ENCODE peak calls at places on chromosomes 3 and 15, in six cellular contexts. One of them, this sample, is unnamed. For H3K36me3, the result is how much of the 10 kb centered on the place peaks cover.

GRCh38 chr3:58723197-58723596 is 56.6 kb upstream of the FAM3D start:
- DNase-seq in psoas muscle: no peak
- DNase-seq in uterus: no peak
- DNase-seq in astrocyte: no peak
- DNase-seq in H7: no peak
- DNase-seq in mesenchymal stem cell: no peak
- DNase-seq in this sample: no peak

GRCh38 chr3:143170676-143171075 is 51.1 kb downstream of the CHST2 start:
- DNase-seq in mesenchymal stem cell: peak
- DNase-seq in psoas muscle: no peak
- DNase-seq in uterus: no peak
- DNase-seq in H7: no peak
- DNase-seq in astrocyte: peak
- DNase-seq in this sample: no peak

GRCh38 chr15:40016224-40016865 is 22.6 kb downstream of the SRP14 start:
- DNase-seq in H7: no peak
- DNase-seq in mesenchymal stem cell: no peak
- DNase-seq in uterus: no peak
- DNase-seq in psoas muscle: no peak
- DNase-seq in astrocyte: peak
- DNase-seq in this sample: no peak

GRCh38 chr3:183306798-183307671 is 54.0 kb downstream of the B3GNT5 start:
- DNase-seq in mesenchymal stem cell: peak
- DNase-seq in astrocyte: peak
- DNase-seq in H7: no peak
- DNase-seq in psoas muscle: peak
- DNase-seq in uterus: no peak
- DNase-seq in this sample: no peak

GRCh38 chr3:102190340-102190723 is 244.5 kb upstream of the ZPLD1 start:
- DNase-seq in astrocyte: no peak
- DNase-seq in H7: no peak
- DNase-seq in mesenchymal stem cell: no peak
- DNase-seq in uterus: no peak
- DNase-seq in psoas muscle: no peak
- DNase-seq in this sample: peak

GRCh38 chr15:78061963-78062427 is 15.5 kb downstream of the TBC1D2B start:
- DNase-seq in uterus: no peak
- DNase-seq in mesenchymal stem cell: peak
- DNase-seq in astrocyte: peak
- DNase-seq in H7: no peak
- DNase-seq in psoas muscle: no peak
- DNase-seq in this sample: no peak

GRCh38 chr3:44529927-44530326 is 25.1 kb upstream of the ZKSCAN7 start:
- DNase-seq in mesenchymal stem cell: no peak
- DNase-seq in H7: no peak
- DNase-seq in uterus: no peak
- DNase-seq in astrocyte: no peak
- DNase-seq in psoas muscle: no peak
- DNase-seq in this sample: no peak

GRCh38 chr3:28218071-28218916 is 23.1 kb upstream of the CMC1 start:
- DNase-seq in uterus: no peak
- DNase-seq in psoas muscle: no peak
- DNase-seq in astrocyte: no peak
- DNase-seq in mesenchymal stem cell: no peak
- DNase-seq in H7: no peak
- DNase-seq in this sample: no peak

GRCh38 chr15:68783226-68784054 is 37.3 kb downstream of the ANP32A start:
- DNase-seq in psoas muscle: no peak
- DNase-seq in H7: peak
- DNase-seq in astrocyte: no peak
- DNase-seq in uterus: no peak
- DNase-seq in mesenchymal stem cell: peak
- DNase-seq in this sample: no peak

GRCh38 chr3:71407833-71408232 is 175.7 kb downstream of the FOXP1 start:
- DNase-seq in astrocyte: no peak
- DNase-seq in psoas muscle: no peak
- DNase-seq in uterus: no peak
- DNase-seq in mesenchymal stem cell: no peak
- DNase-seq in H7: no peak
- DNase-seq in this sample: no peak

GRCh38 chr15:39579487-39580116 is 1.3 kb upstream of the THBS1 start:
- DNase-seq in H7: peak
- DNase-seq in astrocyte: peak
- DNase-seq in uterus: peak
- DNase-seq in mesenchymal stem cell: peak
- DNase-seq in psoas muscle: peak
- DNase-seq in this sample: peak

GRCh38 chr15:52681441-52681840 is 2.3 kb upstream of the ATOSA start:
- DNase-seq in astrocyte: no peak
- DNase-seq in psoas muscle: no peak
- DNase-seq in H7: no peak
- DNase-seq in mesenchymal stem cell: no peak
- DNase-seq in uterus: no peak
- DNase-seq in this sample: no peak

GRCh38 chr15:82850731-82851130 is 41.3 kb downstream of the WHAMM start:
- DNase-seq in uterus: no peak
- DNase-seq in H7: no peak
- DNase-seq in psoas muscle: no peak
- DNase-seq in astrocyte: no peak
- DNase-seq in mesenchymal stem cell: no peak
- DNase-seq in this sample: no peak

GRCh38 chr15:48888209-48888608 is 10.3 kb downstream of the EID1 start:
- DNase-seq in H7: no peak
- DNase-seq in uterus: no peak
- DNase-seq in mesenchymal stem cell: no peak
- DNase-seq in psoas muscle: no peak
- DNase-seq in astrocyte: no peak
- DNase-seq in this sample: no peak

GRCh38 chr3:133161666-133162065 is 123.5 kb downstream of the TMEM108 start:
- DNase-seq in mesenchymal stem cell: no peak
- DNase-seq in H7: no peak
- DNase-seq in psoas muscle: no peak
- DNase-seq in uterus: no peak
- DNase-seq in astrocyte: no peak
- DNase-seq in this sample: no peak

GRCh38 chr3:177190701-177191100 is 6.6 kb downstream of the TBL1XR1 start:
- DNase-seq in psoas muscle: no peak
- DNase-seq in astrocyte: no peak
- DNase-seq in mesenchymal stem cell: peak
- DNase-seq in H7: no peak
- DNase-seq in uterus: no peak
- DNase-seq in this sample: no peak

GRCh38 chr15:47718474-47719440 is 1.5 kb downstream of the SEMA6D start:
- DNase-seq in uterus: no peak
- DNase-seq in mesenchymal stem cell: peak
- DNase-seq in H7: peak
- DNase-seq in astrocyte: no peak
- DNase-seq in psoas muscle: peak
- DNase-seq in this sample: peak

GRCh38 chr15:62782896-62783295 is 259.7 kb upstream of the TPM1 start:
- DNase-seq in astrocyte: peak
- DNase-seq in mesenchymal stem cell: no peak
- DNase-seq in psoas muscle: no peak
- DNase-seq in uterus: no peak
- DNase-seq in H7: no peak
- DNase-seq in this sample: no peak
- H3K36me3 ChIP-seq in astrocyte: under half
- H3K36me3 ChIP-seq in mesenchymal stem cell: under half
- H3K36me3 ChIP-seq in psoas muscle: under half
- H3K36me3 ChIP-seq in uterus: under half
- H3K36me3 ChIP-seq in H7: under half
- H3K36me3 ChIP-seq in this sample: under half

GRCh38 chr3:32459474-32459873 is 43.2 kb downstream of the CMTM6 start:
- DNase-seq in mesenchymal stem cell: no peak
- DNase-seq in H7: no peak
- DNase-seq in psoas muscle: no peak
- DNase-seq in uterus: no peak
- DNase-seq in astrocyte: no peak
- DNase-seq in this sample: no peak

GRCh38 chr3:32455609-32456428 is 46.8 kb downstream of the CMTM6 start:
- DNase-seq in psoas muscle: no peak
- DNase-seq in H7: no peak
- DNase-seq in mesenchymal stem cell: no peak
- DNase-seq in astrocyte: no peak
- DNase-seq in uterus: no peak
- DNase-seq in this sample: no peak

GRCh38 chr3:32456429-32457130 is 46.1 kb downstream of the CMTM6 start:
- DNase-seq in mesenchymal stem cell: no peak
- DNase-seq in H7: no peak
- DNase-seq in astrocyte: no peak
- DNase-seq in uterus: no peak
- DNase-seq in psoas muscle: no peak
- DNase-seq in this sample: no peak

GRCh38 chr3:32460031-32460749 is 42.5 kb downstream of the CMTM6 start:
- DNase-seq in psoas muscle: no peak
- DNase-seq in mesenchymal stem cell: no peak
- DNase-seq in H7: peak
- DNase-seq in astrocyte: no peak
- DNase-seq in uterus: no peak
- DNase-seq in this sample: no peak

GRCh38 chr3:32457971-32458471 is 44.6 kb downstream of the CMTM6 start:
- DNase-seq in H7: no peak
- DNase-seq in uterus: no peak
- DNase-seq in astrocyte: no peak
- DNase-seq in mesenchymal stem cell: no peak
- DNase-seq in psoas muscle: no peak
- DNase-seq in this sample: no peak
- H3K36me3 ChIP-seq in H7: under half
- H3K36me3 ChIP-seq in uterus: under half
- H3K36me3 ChIP-seq in astrocyte: under half
- H3K36me3 ChIP-seq in mesenchymal stem cell: under half
- H3K36me3 ChIP-seq in psoas muscle: under half
- H3K36me3 ChIP-seq in this sample: under half

GRCh38 chr15:100889359-100890058 is 9.9 kb downstream of the ALDH1A3 start:
- DNase-seq in uterus: peak
- DNase-seq in mesenchymal stem cell: peak
- DNase-seq in psoas muscle: peak
- DNase-seq in astrocyte: peak
- DNase-seq in H7: no peak
- DNase-seq in this sample: peak
- H3K36me3 ChIP-seq in uterus: under half
- H3K36me3 ChIP-seq in mesenchymal stem cell: under half
- H3K36me3 ChIP-seq in psoas muscle: under half
- H3K36me3 ChIP-seq in astrocyte: under half
- H3K36me3 ChIP-seq in H7: under half
- H3K36me3 ChIP-seq in this sample: under half

DNA sequence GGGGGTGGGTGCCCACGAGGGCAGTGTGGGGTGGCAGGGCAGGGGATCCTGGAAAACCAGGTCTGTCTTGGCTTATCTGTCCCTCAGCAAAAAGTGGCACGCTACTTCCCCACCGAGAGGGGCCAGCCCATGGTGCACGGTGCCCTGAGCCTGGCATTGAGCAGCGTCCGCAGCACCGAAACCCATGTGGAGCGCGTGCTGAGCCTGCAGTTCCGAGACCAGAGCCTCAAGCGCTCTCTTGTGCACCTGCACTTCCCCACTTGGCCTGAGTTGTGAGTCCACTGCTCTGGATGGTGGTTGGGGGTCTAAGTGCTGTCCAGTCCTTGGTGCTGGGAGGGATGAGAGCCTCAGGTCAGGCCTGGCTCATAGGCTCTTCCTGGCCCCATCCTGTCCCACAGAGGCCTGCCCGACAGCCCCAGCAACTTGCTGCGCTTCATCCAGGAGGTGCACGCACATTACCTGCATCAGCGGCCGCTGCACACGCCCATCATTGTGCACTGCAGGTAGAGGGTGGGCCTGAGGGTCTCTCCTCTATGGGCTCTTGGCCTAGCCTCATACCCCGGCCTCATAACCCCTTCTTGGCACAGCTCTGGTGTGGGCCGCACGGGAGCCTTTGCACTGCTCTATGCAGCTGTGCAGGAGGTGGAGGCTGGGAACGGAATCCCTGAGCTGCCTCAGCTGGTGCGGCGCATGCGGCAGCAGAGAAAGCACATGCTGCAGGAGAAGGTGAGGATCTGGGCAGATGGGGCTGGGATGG is 31.1 kb downstream of the PTPN23 start:
- DNase-seq in mesenchymal stem cell: no peak
- DNase-seq in uterus: no peak
- DNase-seq in psoas muscle: no peak
- DNase-seq in astrocyte: no peak
- DNase-seq in H7: peak
- DNase-seq in this sample: no peak
- H3K36me3 ChIP-seq in mesenchymal stem cell: half or more
- H3K36me3 ChIP-seq in uterus: under half
- H3K36me3 ChIP-seq in psoas muscle: half or more
- H3K36me3 ChIP-seq in astrocyte: under half
- H3K36me3 ChIP-seq in H7: under half
- H3K36me3 ChIP-seq in this sample: under half